ENCODE peak calls at places on chromosome 17, in ten cellular contexts. S is uterus, Z is ovary, A is endothelial cell of umbilical vein, K is lower leg skin, L is IMR-90, O is Peyer's patch, C is tibial nerve, B is sigmoid colon, U is HCT116. V is an unnamed sample.

GRCh38 chr17:77734371-77735050 is 224.0 kb upstream of the TNRC6C start:
- DNase-seq in K (peak; percentile 97), L (peak; percentile 16), O (no peak), B (peak; percentile 98), C (peak; percentile 83), Z (peak; percentile 87), S (peak; percentile 96), A (peak; percentile 4), U (no peak), V (peak; percentile 33)

GRCh38 chr17:80187493-80187892 is 17.7 kb downstream of the CARD14 start:
- DNase-seq in U (no peak), B (peak; percentile 83), L (no peak), A (no peak), Z (peak; percentile 54), S (peak; percentile 71), K (peak; percentile 92), C (no peak), O (peak; percentile 73), V (no peak)

GRCh38 chr17:14594690-14595089 is 293.8 kb downstream of the HS3ST3B1 start:
- DNase-seq in Z (no peak), L (no peak), B (no peak), A (no peak), U (no peak), S (no peak), K (no peak), C (no peak), O (no peak), V (no peak)

GRCh38 chr17:32971171-32971570 is 20.5 kb upstream of the SPACA3 start:
- DNase-seq in Z (no peak), L (no peak), C (no peak), A (no peak), K (no peak), U (no peak), S (no peak), B (no peak), O (no peak), V (no peak)

GRCh38 chr17:65660947-65661346 is 99.5 kb upstream of the AXIN2 start:
- DNase-seq in C (no peak), A (peak; percentile 80), U (no peak), Z (no peak), B (no peak), L (peak; percentile 70), O (no peak), K (no peak), S (no peak), V (peak; percentile 19)

GRCh38 chr17:17041018-17041521 is 1.2 kb upstream of the MPRIP start:
- DNase-seq in K (peak; percentile 84), O (peak; percentile 54), U (no peak), L (peak; percentile 74), Z (no peak), B (no peak), C (no peak), A (no peak), S (no peak), V (peak; percentile 91)

GRCh38 chr17:15364615-15365014 is 23.2 kb upstream of the TEKT3 start:
- DNase-seq in L (no peak), K (no peak), C (no peak), B (no peak), S (no peak), O (no peak), A (no peak), U (no peak), Z (no peak), V (no peak)

GRCh38 chr17:74532115-74532514 is 840 bp upstream of the CD300LB start:
- DNase-seq in K (peak; percentile 88), Z (no peak), U (no peak), S (no peak), B (peak; percentile 71), C (no peak), L (no peak), O (peak; percentile 29), A (no peak), V (no peak)

GRCh38 chr17:59505610-59506276 is 59.7 kb upstream of the DHX40 start:
- DNase-seq in U (no peak), O (no peak), K (peak; percentile 45), L (peak; percentile 5), Z (no peak), C (no peak), S (no peak), B (no peak), A (no peak), V (no peak)

GRCh38 chr17:28188841-28189263 is 130.1 kb upstream of the TMEM97 start:
- DNase-seq in A (peak; percentile 33), B (no peak), O (no peak), Z (no peak), K (no peak), C (no peak), L (peak; percentile 78), S (no peak), U (no peak), V (no peak)

GRCh38 chr17:50290074-50290702 is 15.9 kb downstream of the TMEM92 start:
- DNase-seq in O (no peak), L (peak; percentile 100), Z (peak; percentile 62), A (peak; percentile 90), S (peak; percentile 86), K (peak; percentile 96), B (peak; percentile 94), C (peak; percentile 45), U (peak; percentile 29), V (peak; percentile 89)

GRCh38 chr17:42050360-42051012 is at the start of gene C17orf113:
- DNase-seq in A (peak; percentile 36), S (peak; percentile 50), L (no peak), C (no peak), Z (peak; percentile 67), B (peak; percentile 75), K (peak; percentile 90), O (peak; percentile 78), U (no peak), V (no peak)

GRCh38 chr17:17928422-17929386 is 43.5 kb downstream of the TOM1L2 start:
- DNase-seq in C (no peak), K (peak; percentile 76), O (no peak), Z (no peak), A (peak; percentile 65), U (no peak), B (no peak), L (no peak), S (peak; percentile 8), V (no peak)

GRCh38 chr17:75996665-75997590 is 3.7 kb upstream of the CDK3 start:
- DNase-seq in B (peak; percentile 68), Z (peak; percentile 11), K (no peak), U (no peak), A (no peak), C (no peak), S (no peak), L (peak; percentile 58), O (peak; percentile 84), V (peak; percentile 86)
- TF ChIP-seq POLR2A in B (no peak), Z (no peak), K (no peak), U (no peak), A (no peak), C (no peak), S (no peak), L (no peak), O (no peak), V (no peak)

GRCh38 chr17:2336215-2337151 is at the start of gene TSR1:
- DNase-seq in Z (peak; percentile 89), C (peak; percentile 69), K (peak; percentile 97), A (peak; percentile 92), U (peak; percentile 74), S (peak; percentile 89), O (peak; percentile 92), B (peak; percentile 95), L (peak; percentile 88), V (peak; percentile 97)

GRCh38 chr17:2337152-2337810 is at the start of gene SGSM2:
- DNase-seq in O (peak; percentile 71), U (no peak), A (peak; percentile 57), K (peak; percentile 91), L (peak; percentile 34), Z (peak; percentile 71), S (peak; percentile 66), B (peak; percentile 85), C (no peak), V (peak; percentile 59)

GRCh38 chr17:2343421-2343820 is 6.1 kb downstream of the SGSM2 start:
- DNase-seq in L (no peak), K (peak; percentile 81), B (peak; percentile 35), U (no peak), S (no peak), C (no peak), O (peak; percentile 70), Z (no peak), A (no peak), V (no peak)

GRCh38 chr17:2335726-2336214 is 487 bp downstream of the TSR1 start:
- DNase-seq in B (peak; percentile 56), A (no peak), K (no peak), Z (peak; percentile 42), O (no peak), L (no peak), U (no peak), C (no peak), S (peak; percentile 25), V (no peak)

GRCh38 chr17:2337811-2338657 is 733 bp downstream of the SGSM2 start:
- DNase-seq in K (no peak), U (no peak), Z (peak; percentile 72), B (peak; percentile 83), S (peak; percentile 63), L (peak; percentile 44), C (no peak), O (peak; percentile 83), A (peak; percentile 73), V (peak; percentile 69)
- TF ChIP-seq POLR2A in K (no peak), U (no peak), Z (no peak), B (no peak), S (no peak), L (peak; percentile 55), C (peak; percentile 29), O (peak; percentile 28), A (peak; percentile 28), V (no peak)

DNA sequence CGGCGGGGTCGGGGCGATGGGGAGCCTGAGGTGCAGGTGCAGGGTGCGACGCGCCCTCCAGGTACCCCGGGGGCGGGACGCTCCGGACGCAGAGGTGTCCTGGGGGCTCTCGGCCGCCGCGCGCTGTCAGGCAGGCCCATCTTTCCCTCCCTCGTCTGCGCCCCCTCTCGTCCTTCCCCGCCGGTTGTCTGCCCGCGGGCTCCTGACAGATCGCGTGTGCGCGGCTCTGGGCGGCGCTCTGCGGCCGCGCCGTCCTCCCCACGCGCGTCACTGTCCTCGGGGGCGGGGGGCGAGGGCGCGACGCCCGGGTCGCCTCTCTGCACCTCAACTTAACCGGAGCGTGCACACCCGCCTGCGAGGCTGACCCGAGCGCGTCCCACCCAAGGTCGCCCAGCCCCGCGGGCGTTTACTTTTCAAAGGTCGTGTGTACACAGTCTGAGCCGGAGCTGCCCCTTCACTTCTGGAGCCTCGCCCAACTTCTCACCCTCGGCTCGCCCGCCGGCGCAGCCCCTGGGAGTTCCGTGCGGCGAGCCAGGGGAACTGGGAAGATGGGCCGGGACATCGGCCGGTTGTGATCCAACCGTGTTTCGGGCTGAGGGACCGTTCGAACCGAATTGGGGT is 512 bp downstream of the AKAP1 start:
- DNase-seq in B (peak; percentile 84), S (peak; percentile 68), A (peak; percentile 54), O (peak; percentile 94), L (peak; percentile 23), C (peak; percentile 15), Z (peak; percentile 79), U (no peak), K (peak; percentile 92), V (peak; percentile 57)
- TF ChIP-seq POLR2A in B (peak; percentile 33), S (no peak), A (no peak), O (peak; percentile 24), L (no peak), C (no peak), Z (no peak), U (no peak), K (no peak), V (no peak)

DNA sequence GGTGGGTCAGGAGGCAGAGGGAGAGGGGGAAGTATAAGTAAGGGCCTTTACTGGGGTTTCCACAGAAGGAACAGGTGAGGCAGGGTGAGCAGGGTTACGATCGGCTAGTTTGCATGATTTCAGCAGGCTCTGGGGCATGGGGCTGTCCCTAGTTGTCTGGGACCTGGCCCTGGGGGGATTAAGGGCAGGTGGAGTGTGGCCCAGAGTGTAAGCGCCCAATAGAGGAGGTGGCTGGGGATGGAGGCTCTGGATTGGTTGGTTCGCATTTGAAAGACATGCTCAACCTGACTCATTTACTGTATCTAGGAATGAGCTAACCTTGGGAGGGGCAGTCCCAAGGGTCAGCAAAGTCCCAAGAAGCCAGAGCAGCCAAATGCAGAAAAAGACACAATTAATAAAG is 230.3 kb downstream of the MAP2K4 start:
- DNase-seq in A (no peak), S (no peak), O (no peak), L (no peak), U (no peak), K (no peak), C (no peak), Z (no peak), B (no peak), V (no peak)
- TF ChIP-seq POLR2A in A (no peak), S (no peak), O (no peak), L (no peak), U (no peak), K (no peak), C (no peak), Z (no peak), B (no peak), V (no peak)